ENCODE peak calls at places on chromosome 11, in four cellular contexts. C is IMR-90, M is neuronal stem cell, W is H9. K is an unnamed sample. For H3K4me1, the result is how much of the 10 kb centered on the place peaks cover.

GRCh38 chr11:74923125-74923524 is 25.8 kb downstream of the XRRA1 start:
- DNase-seq in C (no peak), M (no peak), W (no peak), K (no peak)

GRCh38 chr11:132466983-132467382 is 1065.3 kb downstream of the OPCML start:
- DNase-seq in C (no peak), M (no peak), W (no peak), K (no peak)

GRCh38 chr11:132068556-132068955 is 698.1 kb downstream of the NTM start:
- DNase-seq in C (no peak), M (no peak), W (no peak), K (no peak)

GRCh38 chr11:134488512-134488911 is 76.5 kb upstream of the B3GAT1 start:
- DNase-seq in C (no peak), M (no peak), W (no peak), K (no peak)

GRCh38 chr11:85718991-85719807 is 33.2 kb upstream of the CCDC89 start:
- DNase-seq in C (peak), M (peak), W (peak), K (peak)

GRCh38 chr11:69553416-69554357 is 72.2 kb downstream of the LINC01488 start:
- DNase-seq in C (no peak), M (no peak), W (no peak), K (no peak)

GRCh38 chr11:81449588-81450155 is 1284.0 kb downstream of the FAM181B start:
- DNase-seq in C (no peak), M (no peak), W (no peak), K (no peak)

GRCh38 chr11:127055240-127055639 is 54.7 kb upstream of the KIRREL3 start:
- DNase-seq in C (no peak), M (no peak), W (no peak), K (no peak)

GRCh38 chr11:128040603-128041002 is 546.8 kb downstream of the ETS1 start:
- DNase-seq in C (no peak), M (no peak), W (no peak), K (peak)

GRCh38 chr11:69649576-69649900 is 8.6 kb downstream of the CCND1 start:
- DNase-seq in C (no peak), M (no peak), W (no peak), K (no peak)

GRCh38 chr11:1453611-1454386 is 32.8 kb downstream of the MOB2 start:
- DNase-seq in C (no peak), M (no peak), W (peak), K (no peak)

GRCh38 chr11:68542617-68543016 is 82.1 kb downstream of the PPP6R3 start:
- DNase-seq in C (peak), M (no peak), W (no peak), K (peak)

GRCh38 chr11:122232985-122233384 is 117.0 kb upstream of the BLID start:
- DNase-seq in C (no peak), M (no peak), W (no peak), K (no peak)

GRCh38 chr11:134047586-134047999 is 21.3 kb upstream of the JAM3 start:
- DNase-seq in C (peak), M (no peak), W (no peak), K (peak)

GRCh38 chr11:67202045-67202444 is 64.2 kb upstream of the GRK2 start:
- DNase-seq in C (no peak), M (no peak), W (no peak), K (no peak)

GRCh38 chr11:11324090-11324489 is 29.0 kb downstream of the CSNK2A3 start:
- DNase-seq in C (peak), M (no peak), W (no peak), K (no peak)

DNA sequence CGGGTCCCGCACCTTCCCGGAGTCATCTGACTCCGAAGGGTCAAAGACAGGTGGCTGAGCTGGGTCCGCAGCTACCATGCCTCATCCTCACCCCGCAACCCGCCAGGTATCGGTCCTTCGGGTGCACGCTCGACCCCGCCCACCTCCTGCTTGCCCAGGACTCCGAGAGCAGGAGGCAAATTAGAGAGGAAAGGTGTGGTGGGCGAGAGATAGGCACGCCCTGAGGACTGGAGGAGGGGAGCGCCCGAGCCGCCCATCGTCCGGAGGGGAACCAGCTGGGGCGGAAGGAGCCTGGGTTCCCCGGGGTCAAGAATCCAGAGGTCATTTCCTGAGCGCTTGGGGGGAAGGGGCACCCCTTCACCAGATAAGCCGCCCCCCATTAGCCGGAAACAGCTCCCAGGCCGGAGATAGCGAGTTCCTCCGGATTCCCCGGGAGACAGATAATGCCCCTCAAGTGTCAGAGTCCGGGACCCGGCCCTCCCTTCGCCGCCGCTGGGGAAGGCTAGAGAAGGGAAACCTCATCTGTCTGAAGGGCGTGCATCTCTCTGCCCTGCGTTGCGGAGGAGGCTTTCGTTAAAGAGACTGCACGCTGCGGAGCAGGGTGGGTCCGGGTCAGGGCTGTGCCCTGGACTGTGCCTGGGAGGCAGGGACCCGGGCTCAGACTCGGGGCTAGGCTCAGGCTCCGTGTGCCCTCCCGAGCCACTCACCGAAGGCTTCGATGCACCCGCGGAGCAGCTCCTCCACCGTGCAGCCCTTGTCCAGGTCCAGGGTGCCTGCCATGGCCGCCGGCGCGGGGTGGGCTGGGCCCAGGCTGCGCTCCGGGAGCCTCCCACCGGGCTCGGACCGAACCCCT is 1.6 kb downstream of the RASGRP2 start:
- DNase-seq in C (no peak), M (no peak), W (peak), K (peak)
- H4K8ac ChIP-seq in C (no peak), M (no peak), W (no peak), K (peak)

GRCh38 chr11:84345597-84345996 is 1059.4 kb upstream of the CCDC90B start:
- DNase-seq in C (no peak), M (no peak), W (no peak), K (no peak)
- H2AFZ ChIP-seq in C (no peak), M (peak), W (no peak), K (no peak)

GRCh38 chr11:113400631-113401230 is 13.2 kb downstream of the ANKK1 start:
- DNase-seq in C (no peak), M (no peak), W (no peak), K (no peak)
- H3K4me1 ChIP-seq in C (under half), M (under half), W (under half), K (under half)

DNA sequence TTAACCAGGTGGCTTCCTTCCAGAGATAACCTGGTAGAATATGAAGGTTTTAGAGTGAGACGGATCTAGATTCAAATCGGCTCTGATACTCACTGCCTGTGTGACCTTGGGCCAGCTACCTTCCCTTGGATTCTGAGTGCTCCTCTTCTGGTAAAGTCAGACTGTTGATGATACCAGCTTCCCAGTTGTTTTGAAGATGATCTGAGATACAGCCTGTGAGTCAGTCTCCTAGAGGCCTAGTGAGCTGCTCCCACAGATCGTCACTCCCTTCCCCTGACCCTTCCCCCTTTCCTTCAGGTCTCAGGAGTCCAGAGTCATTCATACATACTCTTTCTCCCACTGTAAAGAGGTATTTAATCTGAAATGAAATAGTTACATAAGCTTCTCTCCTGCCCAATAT is 207.8 kb downstream of the GRIK4 start:
- DNase-seq in C (peak), M (no peak), W (no peak), K (peak)
- H4K8ac ChIP-seq in C (no peak), M (no peak), W (no peak), K (no peak)

GRCh38 chr11:24619900-24620299 is 123.0 kb downstream of the LUZP2 start:
- DNase-seq in C (no peak), M (no peak), W (no peak), K (no peak)

GRCh38 chr11:24624432-24624831 is 127.6 kb downstream of the LUZP2 start:
- DNase-seq in C (no peak), M (no peak), W (no peak), K (no peak)

GRCh38 chr11:24623121-24623520 is 126.3 kb downstream of the LUZP2 start:
- DNase-seq in C (peak), M (no peak), W (no peak), K (no peak)

GRCh38 chr11:24617856-24618255 is 121.0 kb downstream of the LUZP2 start:
- DNase-seq in C (no peak), M (no peak), W (no peak), K (no peak)

DNA sequence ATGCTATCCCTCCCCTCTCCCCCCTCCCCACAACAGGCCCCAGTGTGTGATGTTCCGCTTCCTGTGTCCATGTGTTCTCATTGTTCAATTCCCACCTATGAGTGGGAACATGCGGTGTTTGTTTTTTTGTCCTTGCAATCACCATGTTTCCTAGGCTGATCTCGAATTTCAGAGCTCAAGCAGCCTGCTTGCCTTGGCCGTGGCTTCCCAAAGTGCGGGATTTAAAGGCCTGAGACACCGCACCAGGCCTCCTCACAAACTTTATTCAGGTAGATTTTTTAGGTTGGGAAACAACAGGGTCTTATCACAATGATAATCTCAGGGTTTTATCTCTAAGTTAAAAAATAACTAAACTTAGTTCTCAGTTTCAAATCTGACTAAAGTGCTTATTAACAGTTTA is 125.4 kb downstream of the LUZP2 start:
- DNase-seq in C (no peak), M (no peak), W (no peak), K (no peak)
- H2AFZ ChIP-seq in C (no peak), M (peak), W (no peak), K (no peak)

GRCh38 chr11:35009191-35009940 is 92.9 kb downstream of the PDHX start:
- DNase-seq in C (peak), M (no peak), W (no peak), K (peak)
- H3K4me1 ChIP-seq in C (under half), M (under half), W (under half), K (under half)

GRCh38 chr11:16781821-16782220 is 43.4 kb downstream of the C11orf58 start:
- DNase-seq in C (no peak), M (no peak), W (no peak), K (no peak)

GRCh38 chr11:16779436-16779835 is 41.0 kb downstream of the C11orf58 start:
- DNase-seq in C (no peak), M (no peak), W (peak), K (no peak)

GRCh38 chr11:16780698-16781550 is 42.5 kb downstream of the C11orf58 start:
- DNase-seq in C (no peak), M (no peak), W (no peak), K (no peak)

GRCh38 chr11:16778876-16779275 is 40.4 kb downstream of the C11orf58 start:
- DNase-seq in C (no peak), M (no peak), W (no peak), K (no peak)

GRCh38 chr11:16780146-16780545 is 41.7 kb downstream of the C11orf58 start:
- DNase-seq in C (no peak), M (no peak), W (no peak), K (no peak)
- H4K8ac ChIP-seq in C (no peak), M (no peak), W (no peak), K (no peak)

GRCh38 chr11:46295312-46295995 is 18.0 kb downstream of the CREB3L1 start:
- DNase-seq in C (peak), M (peak), W (peak), K (peak)
- H2AFZ ChIP-seq in C (peak), M (peak), W (no peak), K (no peak)

GRCh38 chr11:118786657-118787056 is 4.3 kb downstream of the DDX6 start:
- DNase-seq in C (no peak), M (no peak), W (no peak), K (no peak)
- H3K4me1 ChIP-seq in C (under half), M (under half), W (under half), K (under half)

K was measured in mesenchymal stem cell.